ENCODE peak calls at places on chromosomes 12 and 14, in eight cellular contexts. One of them, this sample, is unnamed. For H3K27me3, the result is how much of the 10 kb centered on the place peaks cover.

GRCh38 chr12:67649165-67650126 is 901 bp downstream of the DYRK2 start:
- DNase-seq in transverse colon: peak
- DNase-seq in stomach: peak
- DNase-seq in heart left ventricle: peak
- DNase-seq in tibial nerve: no peak
- DNase-seq in body of pancreas: peak
- DNase-seq in GM12878: no peak
- DNase-seq in HepG2: no peak
- DNase-seq in this sample: peak

GRCh38 chr12:29582156-29582555 is 84.7 kb upstream of the OVCH1 start:
- DNase-seq in transverse colon: no peak
- DNase-seq in stomach: no peak
- DNase-seq in heart left ventricle: no peak
- DNase-seq in tibial nerve: no peak
- DNase-seq in body of pancreas: no peak
- DNase-seq in GM12878: no peak
- DNase-seq in HepG2: no peak
- DNase-seq in this sample: no peak

GRCh38 chr14:69519253-69519661 is 34.7 kb downstream of the PLEKHD1 start:
- DNase-seq in transverse colon: no peak
- DNase-seq in stomach: no peak
- DNase-seq in heart left ventricle: no peak
- DNase-seq in tibial nerve: no peak
- DNase-seq in body of pancreas: no peak
- DNase-seq in GM12878: no peak
- DNase-seq in HepG2: no peak
- DNase-seq in this sample: no peak

GRCh38 chr14:74921053-74921620 is 1.9 kb downstream of the RPS6KL1 start:
- DNase-seq in transverse colon: no peak
- DNase-seq in stomach: no peak
- DNase-seq in heart left ventricle: no peak
- DNase-seq in tibial nerve: no peak
- DNase-seq in body of pancreas: no peak
- DNase-seq in GM12878: no peak
- DNase-seq in HepG2: no peak
- DNase-seq in this sample: no peak

GRCh38 chr14:85572845-85573244 is 42.9 kb downstream of the FLRT2 start:
- DNase-seq in transverse colon: no peak
- DNase-seq in stomach: no peak
- DNase-seq in heart left ventricle: no peak
- DNase-seq in tibial nerve: no peak
- DNase-seq in body of pancreas: no peak
- DNase-seq in GM12878: no peak
- DNase-seq in HepG2: no peak
- DNase-seq in this sample: no peak

GRCh38 chr12:103520686-103521215 is 25.0 kb upstream of the C12orf42 start:
- DNase-seq in transverse colon: no peak
- DNase-seq in stomach: no peak
- DNase-seq in heart left ventricle: no peak
- DNase-seq in tibial nerve: no peak
- DNase-seq in body of pancreas: no peak
- DNase-seq in GM12878: no peak
- DNase-seq in HepG2: no peak
- DNase-seq in this sample: no peak

GRCh38 chr14:92400579-92401444 is 77.8 kb downstream of the SLC24A4 start:
- DNase-seq in transverse colon: no peak
- DNase-seq in stomach: no peak
- DNase-seq in heart left ventricle: no peak
- DNase-seq in tibial nerve: no peak
- DNase-seq in body of pancreas: no peak
- DNase-seq in GM12878: peak
- DNase-seq in HepG2: no peak
- DNase-seq in this sample: no peak

GRCh38 chr12:31773867-31774266 is 45.0 kb upstream of the AMN1 start:
- DNase-seq in transverse colon: no peak
- DNase-seq in stomach: no peak
- DNase-seq in heart left ventricle: no peak
- DNase-seq in tibial nerve: no peak
- DNase-seq in body of pancreas: no peak
- DNase-seq in GM12878: peak
- DNase-seq in HepG2: peak
- DNase-seq in this sample: no peak

GRCh38 chr12:88172844-88173407 is 30.8 kb downstream of the TMTC3 start:
- DNase-seq in transverse colon: no peak
- DNase-seq in stomach: no peak
- DNase-seq in heart left ventricle: no peak
- DNase-seq in tibial nerve: no peak
- DNase-seq in body of pancreas: no peak
- DNase-seq in GM12878: no peak
- DNase-seq in HepG2: no peak
- DNase-seq in this sample: no peak

GRCh38 chr14:102591944-102592772 is at the start of gene RCOR1:
- DNase-seq in transverse colon: peak
- DNase-seq in stomach: peak
- DNase-seq in heart left ventricle: peak
- DNase-seq in tibial nerve: peak
- DNase-seq in body of pancreas: peak
- DNase-seq in GM12878: peak
- DNase-seq in HepG2: peak
- DNase-seq in this sample: peak

GRCh38 chr14:29166507-29166906 is 399.9 kb downstream of the FOXG1 start:
- DNase-seq in transverse colon: no peak
- DNase-seq in stomach: no peak
- DNase-seq in heart left ventricle: no peak
- DNase-seq in tibial nerve: no peak
- DNase-seq in body of pancreas: no peak
- DNase-seq in GM12878: no peak
- DNase-seq in HepG2: no peak
- DNase-seq in this sample: no peak

GRCh38 chr12:93737457-93738198 is 60.5 kb downstream of the CRADD start:
- DNase-seq in transverse colon: no peak
- DNase-seq in stomach: no peak
- DNase-seq in heart left ventricle: no peak
- DNase-seq in tibial nerve: no peak
- DNase-seq in body of pancreas: no peak
- DNase-seq in GM12878: no peak
- DNase-seq in HepG2: no peak
- DNase-seq in this sample: peak

GRCh38 chr14:36986407-36986806 is 186.0 kb downstream of the SLC25A21 start:
- DNase-seq in transverse colon: no peak
- DNase-seq in stomach: no peak
- DNase-seq in heart left ventricle: no peak
- DNase-seq in tibial nerve: no peak
- DNase-seq in body of pancreas: no peak
- DNase-seq in GM12878: no peak
- DNase-seq in HepG2: no peak
- DNase-seq in this sample: no peak

GRCh38 chr12:67069451-67070306 is 199.5 kb upstream of the CAND1 start:
- DNase-seq in transverse colon: peak
- DNase-seq in stomach: peak
- DNase-seq in heart left ventricle: peak
- DNase-seq in tibial nerve: no peak
- DNase-seq in body of pancreas: peak
- DNase-seq in GM12878: no peak
- DNase-seq in HepG2: peak
- DNase-seq in this sample: peak

GRCh38 chr12:56011509-56012090 is 9.2 kb upstream of the IKZF4 start:
- DNase-seq in transverse colon: no peak
- DNase-seq in stomach: no peak
- DNase-seq in heart left ventricle: no peak
- DNase-seq in tibial nerve: no peak
- DNase-seq in body of pancreas: no peak
- DNase-seq in GM12878: no peak
- DNase-seq in HepG2: no peak
- DNase-seq in this sample: no peak

GRCh38 chr12:14308516-14308915 is 57.0 kb upstream of the ATF7IP start:
- DNase-seq in transverse colon: no peak
- DNase-seq in stomach: no peak
- DNase-seq in heart left ventricle: no peak
- DNase-seq in tibial nerve: no peak
- DNase-seq in body of pancreas: no peak
- DNase-seq in GM12878: no peak
- DNase-seq in HepG2: no peak
- DNase-seq in this sample: no peak

GRCh38 chr12:124917135-124917840 is 2.8 kb upstream of the UBC start:
- DNase-seq in transverse colon: peak
- DNase-seq in stomach: peak
- DNase-seq in heart left ventricle: peak
- DNase-seq in tibial nerve: peak
- DNase-seq in body of pancreas: peak
- DNase-seq in GM12878: peak
- DNase-seq in HepG2: peak
- DNase-seq in this sample: peak

GRCh38 chr12:51388066-51388799 is 3.0 kb downstream of the GALNT6 start:
- DNase-seq in transverse colon: no peak
- DNase-seq in stomach: no peak
- DNase-seq in heart left ventricle: no peak
- DNase-seq in tibial nerve: no peak
- DNase-seq in body of pancreas: no peak
- DNase-seq in GM12878: no peak
- DNase-seq in HepG2: no peak
- DNase-seq in this sample: no peak

GRCh38 chr12:13146539-13146938 is 43.1 kb upstream of the GSG1 start:
- DNase-seq in transverse colon: no peak
- DNase-seq in stomach: no peak
- DNase-seq in heart left ventricle: peak
- DNase-seq in tibial nerve: no peak
- DNase-seq in body of pancreas: no peak
- DNase-seq in GM12878: no peak
- DNase-seq in HepG2: no peak
- DNase-seq in this sample: peak

GRCh38 chr14:76574416-76574815 is 186.9 kb upstream of the VASH1 start:
- DNase-seq in transverse colon: no peak
- DNase-seq in stomach: no peak
- DNase-seq in heart left ventricle: no peak
- DNase-seq in tibial nerve: no peak
- DNase-seq in body of pancreas: no peak
- DNase-seq in GM12878: no peak
- DNase-seq in HepG2: no peak
- DNase-seq in this sample: no peak

GRCh38 chr14:76576047-76576741 is 185.1 kb upstream of the VASH1 start:
- DNase-seq in transverse colon: no peak
- DNase-seq in stomach: no peak
- DNase-seq in heart left ventricle: no peak
- DNase-seq in tibial nerve: no peak
- DNase-seq in body of pancreas: peak
- DNase-seq in GM12878: no peak
- DNase-seq in HepG2: no peak
- DNase-seq in this sample: no peak

GRCh38 chr14:76575108-76575507 is 186.2 kb upstream of the VASH1 start:
- DNase-seq in transverse colon: no peak
- DNase-seq in stomach: no peak
- DNase-seq in heart left ventricle: no peak
- DNase-seq in tibial nerve: no peak
- DNase-seq in body of pancreas: no peak
- DNase-seq in GM12878: no peak
- DNase-seq in HepG2: no peak
- DNase-seq in this sample: no peak

GRCh38 chr14:76577837-76578236 is 183.4 kb upstream of the VASH1 start:
- DNase-seq in transverse colon: no peak
- DNase-seq in stomach: no peak
- DNase-seq in heart left ventricle: no peak
- DNase-seq in tibial nerve: no peak
- DNase-seq in body of pancreas: no peak
- DNase-seq in GM12878: no peak
- DNase-seq in HepG2: no peak
- DNase-seq in this sample: no peak

DNA sequence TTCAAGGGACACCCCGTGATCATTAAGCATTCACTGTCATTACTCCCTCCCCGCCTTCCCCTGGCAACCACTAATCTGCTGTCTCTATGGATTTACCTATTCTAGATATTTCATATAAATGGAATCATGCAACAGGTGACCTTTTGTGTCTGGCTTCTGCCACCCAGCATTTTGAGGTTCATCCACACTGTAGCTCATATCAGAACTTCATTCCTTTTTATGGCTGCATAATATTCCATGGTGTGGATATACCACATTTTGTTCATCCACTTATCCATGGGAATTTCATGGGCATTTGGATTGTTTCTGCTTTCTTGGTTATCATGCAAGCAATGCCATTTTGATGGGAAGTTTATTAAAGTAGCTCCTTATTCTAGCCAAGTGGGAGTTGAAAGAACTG is 184.2 kb upstream of the VASH1 start:
- DNase-seq in transverse colon: no peak
- DNase-seq in stomach: no peak
- DNase-seq in heart left ventricle: no peak
- DNase-seq in tibial nerve: no peak
- DNase-seq in body of pancreas: no peak
- DNase-seq in GM12878: no peak
- DNase-seq in HepG2: no peak
- DNase-seq in this sample: no peak
- H3K27me3 ChIP-seq in transverse colon: under half
- H3K27me3 ChIP-seq in stomach: under half
- H3K27me3 ChIP-seq in heart left ventricle: under half
- H3K27me3 ChIP-seq in tibial nerve: under half
- H3K27me3 ChIP-seq in body of pancreas: under half
- H3K27me3 ChIP-seq in GM12878: under half
- H3K27me3 ChIP-seq in HepG2: under half
- H3K27me3 ChIP-seq in this sample: under half

GRCh38 chr14:106844608-106845285 is 1318.4 kb downstream of the TMEM121 start:
- DNase-seq in transverse colon: peak
- DNase-seq in stomach: peak
- DNase-seq in heart left ventricle: peak
- DNase-seq in tibial nerve: no peak
- DNase-seq in body of pancreas: peak
- DNase-seq in GM12878: no peak
- DNase-seq in HepG2: peak
- DNase-seq in this sample: peak
- TF ChIP-seq POLR2A in transverse colon: peak
- TF ChIP-seq POLR2A in stomach: no peak
- TF ChIP-seq POLR2A in heart left ventricle: no peak
- TF ChIP-seq POLR2A in tibial nerve: peak
- TF ChIP-seq POLR2A in body of pancreas: peak
- TF ChIP-seq POLR2A in GM12878: peak
- TF ChIP-seq POLR2A in HepG2: peak
- TF ChIP-seq POLR2A in this sample: no peak

GRCh38 chr14:95321201-95321600 is 1.5 kb upstream of the CLMN start:
- DNase-seq in transverse colon: no peak
- DNase-seq in stomach: no peak
- DNase-seq in heart left ventricle: no peak
- DNase-seq in tibial nerve: no peak
- DNase-seq in body of pancreas: no peak
- DNase-seq in GM12878: no peak
- DNase-seq in HepG2: no peak
- DNase-seq in this sample: no peak
- H3K27me3 ChIP-seq in transverse colon: under half
- H3K27me3 ChIP-seq in stomach: under half
- H3K27me3 ChIP-seq in heart left ventricle: under half
- H3K27me3 ChIP-seq in tibial nerve: under half
- H3K27me3 ChIP-seq in body of pancreas: under half
- H3K27me3 ChIP-seq in GM12878: under half
- H3K27me3 ChIP-seq in HepG2: under half
- H3K27me3 ChIP-seq in this sample: under half

DNA sequence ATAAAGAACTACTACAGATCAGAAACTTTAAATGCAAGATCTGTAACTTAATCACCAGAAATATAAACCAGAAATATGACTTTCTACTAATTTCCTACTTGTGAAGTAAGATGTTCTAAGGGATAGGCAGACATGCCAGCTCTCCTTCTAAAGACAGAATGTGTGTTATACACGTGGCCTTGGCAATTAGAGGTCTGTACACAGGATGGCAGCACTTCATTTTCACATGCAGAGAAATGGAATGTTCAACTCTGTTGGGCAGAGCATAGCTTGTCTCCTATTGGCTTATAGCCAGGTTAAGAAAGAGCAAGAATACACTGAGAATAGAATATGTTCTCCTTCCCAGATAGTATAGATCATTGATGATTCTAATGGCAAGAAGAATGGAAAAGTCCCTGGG is 403.8 kb downstream of the DAD1 start:
- DNase-seq in transverse colon: no peak
- DNase-seq in stomach: no peak
- DNase-seq in heart left ventricle: no peak
- DNase-seq in tibial nerve: no peak
- DNase-seq in body of pancreas: no peak
- DNase-seq in GM12878: no peak
- DNase-seq in HepG2: peak
- DNase-seq in this sample: no peak
- TF ChIP-seq POLR2A in transverse colon: no peak
- TF ChIP-seq POLR2A in stomach: no peak
- TF ChIP-seq POLR2A in heart left ventricle: no peak
- TF ChIP-seq POLR2A in tibial nerve: no peak
- TF ChIP-seq POLR2A in body of pancreas: no peak
- TF ChIP-seq POLR2A in GM12878: no peak
- TF ChIP-seq POLR2A in HepG2: no peak
- TF ChIP-seq POLR2A in this sample: no peak

This sample was measured in testis.